ENCODE peak calls at places on chromosomes 4 and X, in seven cellular contexts. One of them, this sample, is unnamed.

GRCh38 chr4:88696620-88697019 is 1.0 kb downstream of the NAP1L5 start:
- DNase-seq in CD4-positive, alpha-beta T cell: no peak
- DNase-seq in psoas muscle: no peak
- DNase-seq in AG04449: no peak
- DNase-seq in endothelial cell: no peak
- DNase-seq in right lobe of liver: no peak
- DNase-seq in uterus: no peak
- DNase-seq in this sample: no peak

GRCh38 chrX:78658851-78659744 is at the start of gene RTL3:
- DNase-seq in CD4-positive, alpha-beta T cell: no peak
- DNase-seq in psoas muscle: no peak
- DNase-seq in AG04449: peak
- DNase-seq in endothelial cell: no peak
- DNase-seq in right lobe of liver: no peak
- DNase-seq in uterus: no peak
- DNase-seq in this sample: no peak

GRCh38 chr4:64230709-64231310 is 178.4 kb downstream of the TECRL start:
- DNase-seq in CD4-positive, alpha-beta T cell: no peak
- DNase-seq in psoas muscle: no peak
- DNase-seq in AG04449: no peak
- DNase-seq in endothelial cell: no peak
- DNase-seq in right lobe of liver: no peak
- DNase-seq in uterus: no peak
- DNase-seq in this sample: no peak

GRCh38 chrX:34810911-34811310 is 131.7 kb upstream of the FAM47B start:
- DNase-seq in CD4-positive, alpha-beta T cell: no peak
- DNase-seq in psoas muscle: no peak
- DNase-seq in AG04449: no peak
- DNase-seq in endothelial cell: no peak
- DNase-seq in right lobe of liver: no peak
- DNase-seq in uterus: no peak
- DNase-seq in this sample: no peak

GRCh38 chr4:98687876-98688275 is 29.5 kb upstream of the TSPAN5 start:
- DNase-seq in CD4-positive, alpha-beta T cell: no peak
- DNase-seq in psoas muscle: no peak
- DNase-seq in AG04449: no peak
- DNase-seq in endothelial cell: no peak
- DNase-seq in right lobe of liver: no peak
- DNase-seq in uterus: no peak
- DNase-seq in this sample: no peak

GRCh38 chr4:37802068-37802666 is 24.3 kb upstream of the PGM2 start:
- DNase-seq in CD4-positive, alpha-beta T cell: no peak
- DNase-seq in psoas muscle: peak
- DNase-seq in AG04449: no peak
- DNase-seq in endothelial cell: peak
- DNase-seq in right lobe of liver: no peak
- DNase-seq in uterus: no peak
- DNase-seq in this sample: peak

GRCh38 chr4:177566691-177567090 is 124.5 kb upstream of the AGA start:
- DNase-seq in CD4-positive, alpha-beta T cell: no peak
- DNase-seq in psoas muscle: no peak
- DNase-seq in AG04449: no peak
- DNase-seq in endothelial cell: no peak
- DNase-seq in right lobe of liver: no peak
- DNase-seq in uterus: no peak
- DNase-seq in this sample: no peak

GRCh38 chr4:89324671-89325070 is 17.1 kb upstream of the GPRIN3 start:
- DNase-seq in CD4-positive, alpha-beta T cell: no peak
- DNase-seq in psoas muscle: no peak
- DNase-seq in AG04449: no peak
- DNase-seq in endothelial cell: no peak
- DNase-seq in right lobe of liver: no peak
- DNase-seq in uterus: no peak
- DNase-seq in this sample: no peak

GRCh38 chrX:153851981-153852380 is 21.6 kb upstream of the PDZD4 start:
- DNase-seq in CD4-positive, alpha-beta T cell: no peak
- DNase-seq in psoas muscle: no peak
- DNase-seq in AG04449: no peak
- DNase-seq in endothelial cell: no peak
- DNase-seq in right lobe of liver: no peak
- DNase-seq in uterus: no peak
- DNase-seq in this sample: no peak

GRCh38 chrX:68307767-68308166 is 125.5 kb downstream of the OPHN1 start:
- DNase-seq in CD4-positive, alpha-beta T cell: no peak
- DNase-seq in psoas muscle: no peak
- DNase-seq in AG04449: peak
- DNase-seq in endothelial cell: no peak
- DNase-seq in right lobe of liver: no peak
- DNase-seq in uterus: no peak
- DNase-seq in this sample: peak

GRCh38 chr4:132493476-132493875 is 655.6 kb upstream of the PCDH10 start:
- DNase-seq in CD4-positive, alpha-beta T cell: no peak
- DNase-seq in psoas muscle: no peak
- DNase-seq in AG04449: no peak
- DNase-seq in endothelial cell: no peak
- DNase-seq in right lobe of liver: no peak
- DNase-seq in uterus: no peak
- DNase-seq in this sample: no peak

GRCh38 chr4:186725422-186726149 is 1.9 kb upstream of the FAT1 start:
- DNase-seq in CD4-positive, alpha-beta T cell: no peak
- DNase-seq in psoas muscle: peak
- DNase-seq in AG04449: no peak
- DNase-seq in endothelial cell: peak
- DNase-seq in right lobe of liver: peak
- DNase-seq in uterus: peak
- DNase-seq in this sample: no peak

GRCh38 chr4:150305995-150306394 is 227.8 kb downstream of the DCLK2 start:
- DNase-seq in CD4-positive, alpha-beta T cell: no peak
- DNase-seq in psoas muscle: no peak
- DNase-seq in AG04449: no peak
- DNase-seq in endothelial cell: no peak
- DNase-seq in right lobe of liver: no peak
- DNase-seq in uterus: no peak
- DNase-seq in this sample: no peak

GRCh38 chr4:101039367-101039766 is 308.0 kb downstream of the PPP3CA start:
- DNase-seq in CD4-positive, alpha-beta T cell: no peak
- DNase-seq in psoas muscle: no peak
- DNase-seq in AG04449: no peak
- DNase-seq in endothelial cell: no peak
- DNase-seq in right lobe of liver: no peak
- DNase-seq in uterus: no peak
- DNase-seq in this sample: no peak

GRCh38 chrX:12984629-12985303 is 9.9 kb downstream of the TMSB4X start:
- DNase-seq in CD4-positive, alpha-beta T cell: no peak
- DNase-seq in psoas muscle: no peak
- DNase-seq in AG04449: no peak
- DNase-seq in endothelial cell: no peak
- DNase-seq in right lobe of liver: no peak
- DNase-seq in uterus: peak
- DNase-seq in this sample: no peak

GRCh38 chr4:84260495-84260894 is 238.6 kb downstream of the NKX6-1 start:
- DNase-seq in CD4-positive, alpha-beta T cell: no peak
- DNase-seq in psoas muscle: no peak
- DNase-seq in AG04449: no peak
- DNase-seq in endothelial cell: no peak
- DNase-seq in right lobe of liver: no peak
- DNase-seq in uterus: no peak
- DNase-seq in this sample: no peak

GRCh38 chr4:84796388-84796787 is 170.1 kb downstream of the WDFY3 start:
- DNase-seq in CD4-positive, alpha-beta T cell: no peak
- DNase-seq in psoas muscle: no peak
- DNase-seq in AG04449: no peak
- DNase-seq in endothelial cell: no peak
- DNase-seq in right lobe of liver: no peak
- DNase-seq in uterus: no peak
- DNase-seq in this sample: no peak

GRCh38 chrX:44913656-44914531 is 40.9 kb downstream of the KDM6A start:
- DNase-seq in CD4-positive, alpha-beta T cell: no peak
- DNase-seq in psoas muscle: no peak
- DNase-seq in AG04449: no peak
- DNase-seq in endothelial cell: no peak
- DNase-seq in right lobe of liver: no peak
- DNase-seq in uterus: no peak
- DNase-seq in this sample: no peak

GRCh38 chr4:75028196-75028854 is 95.4 kb downstream of the PARM1 start:
- DNase-seq in CD4-positive, alpha-beta T cell: no peak
- DNase-seq in psoas muscle: no peak
- DNase-seq in AG04449: no peak
- DNase-seq in endothelial cell: no peak
- DNase-seq in right lobe of liver: no peak
- DNase-seq in uterus: no peak
- DNase-seq in this sample: no peak

GRCh38 chr4:179225594-179225993 is 1783.4 kb upstream of the AGA start:
- DNase-seq in CD4-positive, alpha-beta T cell: no peak
- DNase-seq in psoas muscle: no peak
- DNase-seq in AG04449: no peak
- DNase-seq in endothelial cell: no peak
- DNase-seq in right lobe of liver: no peak
- DNase-seq in uterus: no peak
- DNase-seq in this sample: no peak

GRCh38 chrX:103360916-103361315 is 4.6 kb downstream of the TCEAL9 start:
- DNase-seq in CD4-positive, alpha-beta T cell: no peak
- DNase-seq in psoas muscle: no peak
- DNase-seq in AG04449: no peak
- DNase-seq in endothelial cell: no peak
- DNase-seq in right lobe of liver: no peak
- DNase-seq in uterus: no peak
- DNase-seq in this sample: no peak

GRCh38 chr4:57270350-57270749 is 160.2 kb upstream of the IGFBP7 start:
- DNase-seq in CD4-positive, alpha-beta T cell: no peak
- DNase-seq in psoas muscle: no peak
- DNase-seq in AG04449: no peak
- DNase-seq in endothelial cell: no peak
- DNase-seq in right lobe of liver: no peak
- DNase-seq in uterus: no peak
- DNase-seq in this sample: no peak

GRCh38 chr4:174429701-174430100 is 92.6 kb downstream of the HPGD start:
- DNase-seq in CD4-positive, alpha-beta T cell: no peak
- DNase-seq in psoas muscle: no peak
- DNase-seq in AG04449: no peak
- DNase-seq in endothelial cell: no peak
- DNase-seq in right lobe of liver: no peak
- DNase-seq in uterus: no peak
- DNase-seq in this sample: no peak
- TF ChIP-seq CTCF in CD4-positive, alpha-beta T cell: no peak
- TF ChIP-seq CTCF in psoas muscle: no peak
- TF ChIP-seq CTCF in AG04449: no peak
- TF ChIP-seq CTCF in endothelial cell: no peak
- TF ChIP-seq CTCF in right lobe of liver: no peak
- TF ChIP-seq CTCF in uterus: no peak
- TF ChIP-seq CTCF in this sample: no peak

GRCh38 chr4:41725254-41725653 is 23.3 kb downstream of the PHOX2B start:
- DNase-seq in CD4-positive, alpha-beta T cell: no peak
- DNase-seq in psoas muscle: no peak
- DNase-seq in AG04449: no peak
- DNase-seq in endothelial cell: no peak
- DNase-seq in right lobe of liver: no peak
- DNase-seq in uterus: no peak
- DNase-seq in this sample: no peak
- TF ChIP-seq CTCF in CD4-positive, alpha-beta T cell: no peak
- TF ChIP-seq CTCF in psoas muscle: no peak
- TF ChIP-seq CTCF in AG04449: no peak
- TF ChIP-seq CTCF in endothelial cell: peak
- TF ChIP-seq CTCF in right lobe of liver: no peak
- TF ChIP-seq CTCF in uterus: no peak
- TF ChIP-seq CTCF in this sample: no peak

GRCh38 chr4:125355791-125356190 is 41.0 kb downstream of the FAT4 start:
- DNase-seq in CD4-positive, alpha-beta T cell: no peak
- DNase-seq in psoas muscle: no peak
- DNase-seq in AG04449: no peak
- DNase-seq in endothelial cell: no peak
- DNase-seq in right lobe of liver: no peak
- DNase-seq in uterus: no peak
- DNase-seq in this sample: no peak
- TF ChIP-seq CTCF in CD4-positive, alpha-beta T cell: no peak
- TF ChIP-seq CTCF in psoas muscle: no peak
- TF ChIP-seq CTCF in AG04449: no peak
- TF ChIP-seq CTCF in endothelial cell: no peak
- TF ChIP-seq CTCF in right lobe of liver: no peak
- TF ChIP-seq CTCF in uterus: no peak
- TF ChIP-seq CTCF in this sample: no peak

GRCh38 chrX:43564953-43565352 is 91.1 kb upstream of the MAOA start:
- DNase-seq in CD4-positive, alpha-beta T cell: no peak
- DNase-seq in psoas muscle: no peak
- DNase-seq in AG04449: no peak
- DNase-seq in endothelial cell: no peak
- DNase-seq in right lobe of liver: no peak
- DNase-seq in uterus: no peak
- DNase-seq in this sample: no peak
- TF ChIP-seq CTCF in CD4-positive, alpha-beta T cell: no peak
- TF ChIP-seq CTCF in psoas muscle: no peak
- TF ChIP-seq CTCF in AG04449: no peak
- TF ChIP-seq CTCF in endothelial cell: no peak
- TF ChIP-seq CTCF in right lobe of liver: no peak
- TF ChIP-seq CTCF in uterus: no peak
- TF ChIP-seq CTCF in this sample: no peak

GRCh38 chr4:7103599-7104365 is 35.9 kb upstream of the GRPEL1 start:
- DNase-seq in CD4-positive, alpha-beta T cell: no peak
- DNase-seq in psoas muscle: peak
- DNase-seq in AG04449: no peak
- DNase-seq in endothelial cell: no peak
- DNase-seq in right lobe of liver: peak
- DNase-seq in uterus: peak
- DNase-seq in this sample: no peak

GRCh38 chr4:7105261-7105660 is 37.4 kb upstream of the GRPEL1 start:
- DNase-seq in CD4-positive, alpha-beta T cell: no peak
- DNase-seq in psoas muscle: no peak
- DNase-seq in AG04449: no peak
- DNase-seq in endothelial cell: no peak
- DNase-seq in right lobe of liver: peak
- DNase-seq in uterus: no peak
- DNase-seq in this sample: no peak

GRCh38 chr4:7104366-7105031 is 36.6 kb upstream of the GRPEL1 start:
- DNase-seq in CD4-positive, alpha-beta T cell: no peak
- DNase-seq in psoas muscle: no peak
- DNase-seq in AG04449: no peak
- DNase-seq in endothelial cell: no peak
- DNase-seq in right lobe of liver: peak
- DNase-seq in uterus: no peak
- DNase-seq in this sample: no peak

GRCh38 chr4:7101692-7102515 is 34.0 kb upstream of the GRPEL1 start:
- DNase-seq in CD4-positive, alpha-beta T cell: peak
- DNase-seq in psoas muscle: peak
- DNase-seq in AG04449: no peak
- DNase-seq in endothelial cell: peak
- DNase-seq in right lobe of liver: peak
- DNase-seq in uterus: peak
- DNase-seq in this sample: peak

DNA sequence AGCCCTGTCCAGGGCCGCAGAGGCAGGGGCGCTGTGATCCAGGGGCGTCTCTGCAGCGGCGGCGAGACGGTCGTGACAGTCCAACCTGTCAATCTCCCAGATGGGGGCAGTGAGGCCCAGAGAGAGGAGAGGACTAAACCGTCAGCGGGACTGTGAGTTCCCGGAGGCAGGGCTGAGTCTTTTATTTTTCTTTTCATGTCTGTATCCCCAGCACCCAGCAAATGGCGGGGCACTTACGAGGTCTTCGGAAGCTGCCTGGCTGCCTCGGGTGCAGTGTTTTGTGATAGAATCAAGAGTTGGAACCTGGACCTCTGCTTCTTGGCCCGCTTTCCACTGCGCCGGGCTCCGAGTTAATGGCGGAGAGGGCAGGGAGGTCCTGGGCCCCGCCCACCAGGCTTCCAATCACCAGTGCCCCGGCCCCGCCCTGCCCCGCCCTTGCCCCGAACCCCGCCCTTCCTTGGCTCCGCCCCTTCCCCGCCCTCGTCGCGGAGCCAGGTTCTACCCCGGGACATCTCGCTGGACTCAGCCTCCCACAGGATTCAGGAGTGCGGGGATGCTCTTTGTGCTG is 35.3 kb upstream of the GRPEL1 start:
- DNase-seq in CD4-positive, alpha-beta T cell: peak
- DNase-seq in psoas muscle: peak
- DNase-seq in AG04449: no peak
- DNase-seq in endothelial cell: peak
- DNase-seq in right lobe of liver: peak
- DNase-seq in uterus: peak
- DNase-seq in this sample: peak
- TF ChIP-seq CTCF in CD4-positive, alpha-beta T cell: no peak
- TF ChIP-seq CTCF in psoas muscle: no peak
- TF ChIP-seq CTCF in AG04449: no peak
- TF ChIP-seq CTCF in endothelial cell: no peak
- TF ChIP-seq CTCF in right lobe of liver: no peak
- TF ChIP-seq CTCF in uterus: no peak
- TF ChIP-seq CTCF in this sample: no peak

This sample was measured in AG09319.